ENCODE peak calls at places on chromosomes 3 and 15, in four cellular contexts. W is Peyer's patch, G is HCT116, A is uterus. K is an unnamed sample.
A peak's percentile ranks its signal among the peaks of the same experiment; 100 is the strongest.

GRCh38 chr3:17038141-17038540 is 153.4 kb downstream of the PLCL2 start:
- DNase-seq in W (no peak), G (no peak), A (no peak), K (no peak)

GRCh38 chr3:127747751-127748521 is 74.4 kb downstream of the MGLL start:
- DNase-seq in W (peak; percentile 78), G (no peak), A (peak; percentile 57), K (no peak)

GRCh38 chr15:53586815-53587214 is 172.6 kb downstream of the WDR72 start:
- DNase-seq in W (peak; percentile 63), G (peak; percentile 28), A (no peak), K (peak; percentile 21)

GRCh38 chr15:72184165-72184811 is 13.3 kb downstream of the GRAMD2A start:
- DNase-seq in W (no peak), G (peak; percentile 13), A (no peak), K (no peak)

GRCh38 chr15:94791008-94791407 is 559.6 kb downstream of the MCTP2 start:
- DNase-seq in W (no peak), G (no peak), A (no peak), K (no peak)

GRCh38 chr15:65836665-65837064 is 32.6 kb upstream of the RAB11A start:
- DNase-seq in W (peak; percentile 50), G (peak; percentile 16), A (no peak), K (peak; percentile 45)

GRCh38 chr3:50251220-50251619 is 15.2 kb downstream of the GNAI2 start:
- DNase-seq in W (peak; percentile 66), G (no peak), A (no peak), K (peak; percentile 82)

GRCh38 chr15:42048821-42049200 is 28.0 kb upstream of the PLA2G4E start:
- DNase-seq in W (no peak), G (no peak), A (no peak), K (no peak)

GRCh38 chr3:118055381-118055780 is 979.3 kb downstream of the IGSF11 start:
- DNase-seq in W (no peak), G (no peak), A (no peak), K (no peak)

GRCh38 chr3:196237203-196237602 is 20.9 kb downstream of the SLC51A start:
- DNase-seq in W (no peak), G (no peak), A (no peak), K (no peak)

GRCh38 chr15:26503998-26504397 is 268.9 kb downstream of the GABRB3 start:
- DNase-seq in W (no peak), G (no peak), A (no peak), K (no peak)

GRCh38 chr15:67833504-67834248 is 6.2 kb downstream of the RNU6-1 start:
- DNase-seq in W (peak; percentile 68), G (no peak), A (no peak), K (peak; percentile 48)

GRCh38 chr3:30693470-30694120 is 87.2 kb downstream of the TGFBR2 start:
- DNase-seq in W (peak; percentile 69), G (peak; percentile 40), A (no peak), K (peak; percentile 73)

GRCh38 chr3:23567917-23568316 is 237.8 kb upstream of the UBE2E1 start:
- DNase-seq in W (no peak), G (peak; percentile 36), A (no peak), K (no peak)

GRCh38 chr3:126033051-126033745 is 50.7 kb downstream of the SLC41A3 start:
- DNase-seq in W (peak; percentile 18), G (no peak), A (no peak), K (no peak)

GRCh38 chr15:68787609-68788264 is 33.0 kb downstream of the ANP32A start:
- DNase-seq in W (no peak), G (no peak), A (no peak), K (no peak)

GRCh38 chr15:81281176-81281735 is 42.7 kb downstream of the STARD5 start:
- DNase-seq in W (peak; percentile 30), G (no peak), A (no peak), K (no peak)

GRCh38 chr3:31461441-31461840 is 71.3 kb upstream of the STT3B start:
- DNase-seq in W (no peak), G (no peak), A (no peak), K (no peak)

GRCh38 chr3:128297401-128298138 is 144.3 kb downstream of the EEFSEC start:
- DNase-seq in W (no peak), G (no peak), A (no peak), K (peak; percentile 11)

GRCh38 chr3:58101499-58102370 is 93.5 kb downstream of the FLNB start:
- DNase-seq in W (no peak), G (no peak), A (no peak), K (no peak)

GRCh38 chr3:85781806-85782205 is 823.0 kb downstream of the CADM2 start:
- DNase-seq in W (no peak), G (no peak), A (no peak), K (no peak)

GRCh38 chr3:140863481-140864084 is 78.1 kb upstream of the SLC25A36 start:
- DNase-seq in W (peak; percentile 68), G (peak; percentile 45), A (peak; percentile 20), K (peak; percentile 59)

GRCh38 chr3:188722963-188723362 is 448.8 kb upstream of the TPRG1 start:
- DNase-seq in W (no peak), G (no peak), A (no peak), K (no peak)

GRCh38 chr15:39239562-39239961 is 341.3 kb upstream of the THBS1 start:
- DNase-seq in W (no peak), G (no peak), A (no peak), K (no peak)

GRCh38 chr3:101203411-101203810 is 117.0 kb downstream of the IMPG2 start:
- DNase-seq in W (no peak), G (no peak), A (no peak), K (no peak)

GRCh38 chr3:131356006-131356405 is 25.6 kb upstream of the NUDT16 start:
- DNase-seq in W (no peak), G (no peak), A (no peak), K (peak; percentile 66)

GRCh38 chr15:73388256-73388781 is 19.6 kb upstream of the HCN4 start:
- DNase-seq in W (no peak), G (peak; percentile 72), A (no peak), K (no peak)

DNA sequence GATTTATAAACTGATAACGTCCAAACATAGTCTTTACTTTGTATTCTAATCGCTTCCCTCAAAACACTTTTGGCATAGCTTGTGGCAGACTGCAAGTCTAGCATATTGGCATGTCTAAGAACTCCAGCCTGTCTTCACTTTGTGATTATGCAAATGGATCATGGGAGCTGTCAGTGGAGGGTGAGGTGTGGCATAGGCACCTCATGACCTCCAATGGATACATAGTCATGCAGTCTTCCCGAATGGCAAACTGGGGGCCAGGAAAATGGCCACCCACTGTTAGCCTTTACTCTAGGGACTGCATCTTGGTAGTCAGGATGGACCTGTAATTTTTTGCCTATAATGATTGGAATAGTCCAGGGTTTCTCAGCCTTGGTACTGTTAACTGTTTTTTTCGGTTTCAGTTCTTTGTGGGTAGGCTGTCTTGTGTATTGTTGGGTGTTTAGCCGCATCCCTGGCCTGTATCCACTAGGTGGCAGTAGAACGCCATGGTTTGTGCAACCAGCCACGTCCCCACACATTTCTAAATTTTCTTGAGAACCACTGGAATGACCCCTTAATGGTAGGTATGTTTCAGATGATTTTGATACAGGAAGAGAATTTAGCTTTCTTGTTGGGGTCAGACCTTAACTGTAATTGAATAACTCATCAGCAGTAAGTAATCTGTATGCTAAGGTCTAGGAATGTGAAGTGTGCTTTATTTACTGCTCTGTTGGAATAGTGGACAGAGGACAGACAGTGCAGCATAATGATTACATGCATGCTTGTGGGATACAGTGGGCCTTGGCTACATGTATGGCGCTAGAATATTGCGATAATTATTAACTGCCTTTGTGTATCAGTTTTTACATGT is 24.6 kb upstream of the GPR171 start:
- DNase-seq in W (peak; percentile 92), G (peak; percentile 54), A (peak; percentile 78), K (peak; percentile 71)
- TF ChIP-seq POLR2A in W (no peak), G (no peak), A (no peak), K (no peak)

DNA sequence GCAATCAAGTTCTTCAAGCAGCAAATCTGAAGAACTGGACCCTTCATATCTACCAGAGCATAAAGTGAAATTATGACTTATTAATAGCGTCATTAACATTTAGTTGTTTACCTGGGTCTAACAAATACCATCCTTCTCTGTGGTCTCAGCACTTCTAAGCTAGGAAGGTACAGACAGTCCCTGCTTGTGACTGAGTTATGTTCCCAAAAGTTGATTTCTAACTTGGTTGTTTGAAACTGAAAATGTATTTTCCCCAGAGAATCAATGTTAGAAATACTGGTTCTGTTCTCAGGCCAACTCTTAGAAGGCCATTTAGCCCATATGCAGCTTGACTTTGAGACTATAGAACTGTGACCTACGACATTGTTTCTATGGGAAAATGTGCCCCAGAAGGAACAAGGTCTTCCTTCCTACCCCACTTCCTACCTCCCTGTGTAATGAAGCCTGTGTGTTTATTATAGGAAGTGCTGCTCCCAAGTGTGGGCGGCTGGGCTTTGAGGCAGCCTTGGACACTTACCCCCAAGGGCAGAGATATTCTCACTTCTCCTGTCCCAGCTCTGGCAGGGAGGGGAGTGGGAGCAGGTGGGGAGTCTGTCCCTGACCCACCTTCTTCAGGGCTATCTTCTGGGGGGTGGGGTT is 12.2 kb upstream of the MAPK6 start:
- DNase-seq in W (no peak), G (no peak), A (no peak), K (no peak)
- TF ChIP-seq POLR2A in W (no peak), G (no peak), A (no peak), K (no peak)

DNA sequence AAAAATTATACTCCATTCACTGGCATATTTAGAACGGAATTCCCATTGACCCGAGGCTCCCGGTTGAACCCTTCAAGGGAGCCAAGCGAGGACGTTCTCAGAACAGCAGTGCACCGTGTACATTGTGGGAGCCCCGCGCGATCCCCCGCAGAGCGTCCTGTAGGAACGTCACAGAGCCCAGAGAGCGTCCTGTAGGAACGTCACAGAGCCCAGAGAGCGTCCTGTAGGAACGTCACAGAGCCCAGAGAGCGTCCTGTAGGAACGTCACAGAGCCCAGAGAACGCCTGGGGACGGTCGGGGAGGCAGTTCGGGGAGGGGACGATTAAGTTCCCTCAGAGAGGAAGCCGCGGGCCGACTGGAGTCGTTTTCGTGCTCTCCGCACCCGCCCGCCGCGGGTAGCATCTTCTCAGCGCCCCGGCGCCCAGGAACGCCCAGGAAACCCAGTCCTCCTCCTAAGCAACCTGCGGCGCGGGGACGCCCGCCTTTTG is 506 bp upstream of the ATP1B3 start:
- DNase-seq in W (peak; percentile 83), G (peak; percentile 40), A (no peak), K (peak; percentile 88)
- TF ChIP-seq POLR2A in W (peak; percentile 42), G (peak; percentile 19), A (peak; percentile 4), K (peak; percentile 57)

GRCh38 chr3:182583545-182583944 is 209.8 kb upstream of the ATP11B start:
- DNase-seq in W (no peak), G (no peak), A (no peak), K (no peak)

DNA sequence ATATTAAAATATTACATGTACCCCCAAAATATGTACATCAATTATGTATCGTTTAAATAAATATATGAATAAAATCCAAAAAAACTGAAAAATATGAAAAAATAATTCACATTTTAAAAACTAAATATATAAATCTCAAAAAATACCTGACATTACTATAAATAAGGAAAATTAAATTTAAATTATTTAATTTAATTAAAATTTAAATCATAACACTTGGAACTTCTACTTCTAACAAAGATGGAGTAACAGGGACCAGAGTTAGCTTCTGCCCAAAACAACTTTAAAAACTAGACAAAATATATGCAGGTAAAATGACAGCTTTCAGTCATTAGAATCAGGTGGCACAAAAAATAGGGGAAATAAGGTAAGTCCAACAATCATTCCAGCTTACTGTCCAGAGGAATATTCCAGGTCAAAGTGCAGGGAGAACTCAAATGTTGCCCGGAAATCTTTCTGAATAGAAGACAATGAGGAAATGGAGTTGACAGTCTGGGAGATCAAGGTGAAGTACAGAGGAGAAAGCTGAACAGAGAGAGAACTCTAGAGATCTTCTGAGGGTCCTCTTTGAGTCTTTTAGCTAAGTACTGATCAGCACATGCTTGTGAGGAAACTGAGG is 207.7 kb upstream of the ATP11B start:
- DNase-seq in W (no peak), G (no peak), A (no peak), K (no peak)
- TF ChIP-seq POLR2A in W (no peak), G (no peak), A (no peak), K (no peak)

K was measured in erythroblast.